ENCODE peak calls at places on chromosomes 1 and 21, in seven cellular contexts. M, E, L, R, Q, Y and Z are unnamed samples.

GRCh38 chr1:146032613-146033219 is 11.2 kb upstream of the HJV start:
- DNase-seq in M (no peak), E (no peak), L (peak), R (peak), Q (no peak), Y (peak), Z (no peak)

GRCh38 chr1:86159800-86160199 is 3.2 kb upstream of the COL24A1 start:
- DNase-seq in M (no peak), E (no peak), L (no peak), R (no peak), Q (no peak), Y (no peak), Z (no peak)

GRCh38 chr1:34199927-34200326 is 23.2 kb downstream of the C1orf94 start:
- DNase-seq in M (no peak), E (no peak), L (no peak), R (no peak), Q (no peak), Y (peak), Z (no peak)

GRCh38 chr1:163614346-163614745 is 292.6 kb downstream of the NUF2 start:
- DNase-seq in M (no peak), E (no peak), L (no peak), R (no peak), Q (no peak), Y (no peak), Z (no peak)

GRCh38 chr1:78839704-78840277 is 166.7 kb downstream of the ADGRL4 start:
- DNase-seq in M (peak), E (peak), L (peak), R (peak), Q (no peak), Y (peak), Z (peak)

GRCh38 chr1:2228684-2229031 is 539 bp downstream of the SKI start:
- DNase-seq in M (no peak), E (no peak), L (no peak), R (peak), Q (peak), Y (no peak), Z (no peak)

GRCh38 chr1:202155478-202156021 is 4.9 kb downstream of the PTPN7 start:
- DNase-seq in M (no peak), E (no peak), L (no peak), R (no peak), Q (no peak), Y (peak), Z (no peak)

GRCh38 chr1:225917536-225917935 is 6.5 kb downstream of the PYCR2 start:
- DNase-seq in M (no peak), E (no peak), L (no peak), R (no peak), Q (no peak), Y (no peak), Z (peak)

GRCh38 chr1:156371553-156372264 is 2.7 kb downstream of the RHBG start:
- DNase-seq in M (no peak), E (no peak), L (no peak), R (no peak), Q (no peak), Y (no peak), Z (no peak)

GRCh38 chr1:76033800-76034475 is 40.6 kb upstream of the ST6GALNAC3 start:
- DNase-seq in M (no peak), E (no peak), L (no peak), R (no peak), Q (no peak), Y (no peak), Z (no peak)

GRCh38 chr1:98669355-98670296 is 8.1 kb downstream of the SNX7 start:
- DNase-seq in M (no peak), E (no peak), L (no peak), R (no peak), Q (no peak), Y (no peak), Z (no peak)

GRCh38 chr21:33419538-33420123 is 16.4 kb downstream of the IFNGR2 start:
- DNase-seq in M (no peak), E (no peak), L (no peak), R (no peak), Q (no peak), Y (peak), Z (no peak)

GRCh38 chr1:217136895-217137205 is 413.6 kb upstream of the ESRRG start:
- DNase-seq in M (no peak), E (no peak), L (no peak), R (no peak), Q (no peak), Y (no peak), Z (no peak)

GRCh38 chr1:104760017-104760416 is 1010.3 kb downstream of the AMY1C start:
- DNase-seq in M (no peak), E (no peak), L (no peak), R (peak), Q (no peak), Y (no peak), Z (no peak)

GRCh38 chr1:234186037-234186688 is 187.1 kb upstream of the COA6 start:
- DNase-seq in M (no peak), E (no peak), L (no peak), R (peak), Q (no peak), Y (peak), Z (no peak)

GRCh38 chr1:212967767-212968166 is 17.4 kb downstream of the VASH2 start:
- DNase-seq in M (no peak), E (peak), L (no peak), R (peak), Q (no peak), Y (peak), Z (peak)

GRCh38 chr1:68197459-68197858 is 34.9 kb downstream of the WLS start:
- DNase-seq in M (no peak), E (no peak), L (no peak), R (no peak), Q (no peak), Y (no peak), Z (no peak)

GRCh38 chr1:155195201-155196102 is 12.2 kb downstream of the THBS3 start:
- DNase-seq in M (no peak), E (no peak), L (no peak), R (no peak), Q (no peak), Y (peak), Z (no peak)

GRCh38 chr1:29793101-29793546 is 556.8 kb downstream of the PTPRU start:
- DNase-seq in M (peak), E (peak), L (peak), R (peak), Q (peak), Y (peak), Z (peak)

GRCh38 chr1:199646761-199647160 is 380.7 kb upstream of the NR5A2 start:
- DNase-seq in M (no peak), E (peak), L (no peak), R (no peak), Q (no peak), Y (peak), Z (peak)

GRCh38 chr1:56250809-56251208 is 328.6 kb downstream of the PLPP3 start:
- DNase-seq in M (no peak), E (no peak), L (no peak), R (no peak), Q (no peak), Y (no peak), Z (no peak)

GRCh38 chr1:224183591-224184312 is 712 bp downstream of the DEGS1 start:
- DNase-seq in M (peak), E (peak), L (peak), R (peak), Q (peak), Y (peak), Z (peak)

GRCh38 chr1:226547754-226548191 is 791 bp upstream of the STUM start:
- DNase-seq in M (peak), E (peak), L (peak), R (peak), Q (peak), Y (peak), Z (peak)